ENCODE peak calls at places on chromosomes 4 and X, in eight cellular contexts. Q is tibial nerve, D is adrenal gland, A is body of pancreas, N is IMR-90, S is heart left ventricle, C is testis, M is uterus. E is an unnamed sample. For H3K36me3, the result is how much of the 10 kb centered on the place peaks cover.

GRCh38 chr4:123816970-123817688 is 420.5 kb downstream of the SPRY1 start:
- DNase-seq in A (no peak), Q (no peak), C (no peak), S (no peak), D (no peak), M (no peak), N (no peak), E (no peak)

GRCh38 chr4:3878678-3879077 is 112.5 kb downstream of the ADRA2C start:
- DNase-seq in A (no peak), C (no peak), N (no peak), Q (no peak), M (no peak), D (no peak), S (no peak), E (no peak)

GRCh38 chrX:151970661-151971060 is 3.8 kb downstream of the GABRE start:
- DNase-seq in M (peak), A (peak), S (peak), N (peak), Q (peak), C (no peak), D (peak), E (peak)

GRCh38 chrX:5965406-5965805 is 263.3 kb downstream of the NLGN4X start:
- DNase-seq in D (no peak), N (no peak), M (no peak), A (no peak), Q (no peak), C (no peak), S (no peak), E (no peak)

GRCh38 chr4:139154538-139154937 is 22.5 kb downstream of the ELF2 start:
- DNase-seq in S (no peak), C (no peak), N (no peak), A (no peak), D (no peak), M (no peak), Q (no peak), E (no peak)

GRCh38 chr4:4225915-4226605 is 669 bp downstream of the OTOP1 start:
- DNase-seq in D (no peak), C (no peak), N (peak), S (no peak), A (no peak), M (no peak), Q (no peak), E (no peak)

GRCh38 chr4:111649308-111649707 is 495.9 kb upstream of the FAM241A start:
- DNase-seq in C (no peak), M (no peak), A (no peak), D (no peak), S (no peak), N (no peak), Q (no peak), E (no peak)

GRCh38 chrX:71541546-71542022 is 8.7 kb downstream of the OGT start:
- DNase-seq in D (no peak), A (no peak), N (peak), S (no peak), M (no peak), C (no peak), Q (no peak), E (no peak)

GRCh38 chr4:6277935-6278800 is 8.5 kb downstream of the WFS1 start:
- DNase-seq in A (no peak), Q (no peak), C (no peak), D (no peak), M (no peak), N (peak), S (no peak), E (no peak)

GRCh38 chr4:85149656-85150055 is 183.2 kb upstream of the WDFY3 start:
- DNase-seq in Q (no peak), S (no peak), C (no peak), D (no peak), N (peak), A (no peak), M (no peak), E (no peak)

GRCh38 chrX:134244043-134244442 is 7.1 kb downstream of the CCDC160 start:
- DNase-seq in S (no peak), N (peak), D (no peak), Q (no peak), M (no peak), A (no peak), C (no peak), E (no peak)

GRCh38 chrX:115889121-115889890 is 281.2 kb upstream of the AGTR2 start:
- DNase-seq in A (no peak), D (no peak), N (no peak), C (no peak), M (no peak), Q (no peak), S (no peak), E (peak)

GRCh38 chr4:77715414-77716290 is 103.5 kb downstream of the CNOT6L start:
- DNase-seq in S (no peak), N (no peak), A (no peak), D (no peak), Q (no peak), M (no peak), C (no peak), E (no peak)

GRCh38 chr4:79174855-79175254 is 151.0 kb downstream of the NAA11 start:
- DNase-seq in D (no peak), Q (no peak), S (no peak), A (no peak), M (no peak), C (peak), N (no peak), E (no peak)

GRCh38 chr4:158540125-158540907 is 18.6 kb downstream of the RXFP1 start:
- DNase-seq in N (no peak), S (no peak), D (no peak), M (no peak), C (no peak), Q (no peak), A (no peak), E (no peak)

GRCh38 chr4:183746305-183747229 is 87.5 kb downstream of the TRAPPC11 start:
- DNase-seq in Q (peak), S (no peak), C (no peak), D (no peak), A (no peak), N (peak), M (no peak), E (no peak)

GRCh38 chr4:25667931-25668557 is 12.4 kb downstream of the SLC34A2 start:
- DNase-seq in C (no peak), Q (no peak), A (no peak), S (no peak), N (no peak), D (no peak), M (no peak), E (no peak)

GRCh38 chrX:46376246-46376885 is 168.9 kb downstream of the ZNF674 start:
- DNase-seq in Q (peak), N (peak), D (no peak), A (peak), M (no peak), S (no peak), C (peak), E (no peak)

GRCh38 chr4:180057891-180058643 is 2185.1 kb upstream of the TENM3 start:
- DNase-seq in D (peak), C (peak), N (no peak), Q (no peak), S (no peak), M (no peak), A (peak), E (no peak)

GRCh38 chrX:68697465-68698125 is 50.1 kb downstream of the STARD8 start:
- DNase-seq in S (no peak), D (no peak), Q (no peak), N (no peak), C (no peak), M (no peak), A (no peak), E (no peak)

GRCh38 chrX:23737413-23737812 is 5.7 kb downstream of the ACOT9 start:
- DNase-seq in A (no peak), C (no peak), N (peak), Q (no peak), M (no peak), S (no peak), D (no peak), E (no peak)

GRCh38 chr4:102620697-102621497 is 119.7 kb downstream of the NFKB1 start:
- DNase-seq in S (no peak), A (peak), C (peak), N (peak), Q (no peak), M (no peak), D (peak), E (no peak)

GRCh38 chr4:102560115-102560514 is 59.0 kb downstream of the NFKB1 start:
- DNase-seq in C (no peak), D (no peak), Q (no peak), S (no peak), A (no peak), N (no peak), M (no peak), E (no peak)

GRCh38 chrX:95055991-95056390 is 1382.0 kb downstream of the FAM133A start:
- DNase-seq in C (no peak), M (no peak), S (no peak), N (no peak), Q (no peak), D (no peak), A (no peak), E (no peak)

GRCh38 chr4:26619784-26620183 is 35.9 kb downstream of the TBC1D19 start:
- DNase-seq in M (no peak), Q (no peak), C (no peak), S (no peak), D (no peak), A (no peak), N (peak), E (no peak)

GRCh38 chr4:189786447-189786846 is 154.2 kb upstream of the FRG1 start:
- DNase-seq in N (no peak), C (no peak), A (no peak), S (no peak), D (no peak), Q (no peak), M (no peak), E (no peak)

GRCh38 chrX:2387614-2388239 is 113.0 kb downstream of the DHRSX start:
- DNase-seq in S (no peak), Q (no peak), M (no peak), D (no peak), A (peak), C (no peak), N (peak), E (no peak)

GRCh38 chr4:155428128-155428527 is 51.4 kb upstream of the MAP9 start:
- DNase-seq in D (no peak), C (no peak), N (no peak), A (no peak), Q (no peak), M (no peak), S (no peak), E (no peak)
- TF ChIP-seq POLR2A in D (no peak), C (no peak), N (no peak), A (no peak), Q (no peak), M (no peak), S (no peak), E (no peak)

DNA sequence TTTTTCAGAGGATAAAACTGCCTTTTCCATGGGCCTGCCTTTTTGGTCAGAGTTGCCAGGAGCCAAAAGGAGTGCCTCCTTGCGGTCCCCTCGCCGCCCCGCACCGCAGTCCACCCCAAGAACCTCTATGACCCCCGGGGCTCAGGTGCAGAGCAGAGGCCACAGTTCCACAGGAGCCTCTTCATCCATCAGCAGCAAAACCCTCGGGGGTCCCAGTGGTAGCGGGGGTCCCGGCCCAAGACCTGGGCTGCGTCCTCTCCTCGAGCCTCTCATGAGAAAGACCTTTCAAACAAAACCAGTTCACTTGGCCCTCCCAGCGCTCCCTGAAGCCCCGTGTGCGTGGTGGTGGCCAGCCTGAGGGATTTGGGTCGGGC is 16.8 kb downstream of the ZFYVE28 start:
- DNase-seq in Q (no peak), S (no peak), N (no peak), C (no peak), M (no peak), A (no peak), D (no peak), E (no peak)
- H3K27ac ChIP-seq in Q (no peak), S (no peak), N (no peak), C (no peak), M (no peak), A (no peak), D (peak), E (no peak)

GRCh38 chr4:182694551-182694950 is 222.6 kb downstream of the DCTD start:
- DNase-seq in C (no peak), Q (no peak), S (no peak), M (no peak), D (no peak), N (no peak), A (no peak), E (no peak)
- H3K36me3 ChIP-seq in C (under half), Q (under half), S (under half), M (under half), D (under half), N (under half), A (under half), E (under half)

DNA sequence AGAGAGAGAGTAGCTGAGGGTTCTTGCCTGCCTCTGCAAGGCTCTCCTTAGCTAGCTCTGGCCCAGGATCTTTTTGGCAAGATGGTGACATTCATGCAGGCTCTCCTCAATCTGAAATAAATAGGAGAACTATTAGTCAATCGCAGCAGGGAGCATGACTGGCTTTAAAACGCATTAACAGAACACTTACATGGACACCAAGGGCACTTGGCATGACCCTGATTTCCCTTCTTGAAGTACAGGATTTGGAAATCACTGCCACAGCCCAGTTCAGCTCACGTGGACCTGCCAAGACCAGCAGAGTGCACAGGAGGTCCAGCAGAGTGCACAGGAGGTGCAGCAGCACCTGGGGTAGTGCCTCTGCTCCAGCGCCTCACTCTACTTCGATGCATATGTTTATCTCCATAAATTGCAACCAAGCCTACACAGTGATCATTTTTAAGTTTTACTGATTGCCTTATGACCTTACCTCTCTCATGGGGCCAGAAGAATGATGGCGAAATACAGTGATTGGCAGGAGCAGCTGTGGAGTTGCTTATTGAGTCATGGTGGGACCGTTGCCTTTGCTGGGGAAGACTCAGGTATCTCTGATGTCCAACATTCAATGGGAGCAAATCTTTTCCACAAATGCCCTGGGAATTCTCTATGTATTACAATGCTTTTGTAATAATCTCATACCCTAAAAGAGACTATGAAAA is 122.4 kb downstream of the SYNPO2 start:
- DNase-seq in S (peak), A (no peak), C (no peak), D (no peak), M (no peak), Q (no peak), N (no peak), E (peak)
- TF ChIP-seq POLR2A in S (no peak), A (no peak), C (no peak), D (no peak), M (no peak), Q (no peak), N (no peak), E (no peak)

GRCh38 chr4:1746919-1747602 is 25.7 kb downstream of the TACC3 start:
- DNase-seq in C (peak), S (no peak), M (no peak), N (no peak), Q (no peak), A (peak), D (no peak), E (no peak)
- H3K27ac ChIP-seq in C (no peak), S (no peak), M (no peak), N (no peak), Q (no peak), A (no peak), D (no peak), E (no peak)

GRCh38 chrX:18401848-18402213 is 23.6 kb upstream of the CDKL5 start:
- DNase-seq in Q (no peak), C (no peak), M (no peak), D (no peak), S (no peak), A (no peak), N (no peak), E (no peak)
- H3K36me3 ChIP-seq in Q (under half), C (under half), M (under half), D (under half), S (under half), A (under half), N (under half), E (under half)

DNA sequence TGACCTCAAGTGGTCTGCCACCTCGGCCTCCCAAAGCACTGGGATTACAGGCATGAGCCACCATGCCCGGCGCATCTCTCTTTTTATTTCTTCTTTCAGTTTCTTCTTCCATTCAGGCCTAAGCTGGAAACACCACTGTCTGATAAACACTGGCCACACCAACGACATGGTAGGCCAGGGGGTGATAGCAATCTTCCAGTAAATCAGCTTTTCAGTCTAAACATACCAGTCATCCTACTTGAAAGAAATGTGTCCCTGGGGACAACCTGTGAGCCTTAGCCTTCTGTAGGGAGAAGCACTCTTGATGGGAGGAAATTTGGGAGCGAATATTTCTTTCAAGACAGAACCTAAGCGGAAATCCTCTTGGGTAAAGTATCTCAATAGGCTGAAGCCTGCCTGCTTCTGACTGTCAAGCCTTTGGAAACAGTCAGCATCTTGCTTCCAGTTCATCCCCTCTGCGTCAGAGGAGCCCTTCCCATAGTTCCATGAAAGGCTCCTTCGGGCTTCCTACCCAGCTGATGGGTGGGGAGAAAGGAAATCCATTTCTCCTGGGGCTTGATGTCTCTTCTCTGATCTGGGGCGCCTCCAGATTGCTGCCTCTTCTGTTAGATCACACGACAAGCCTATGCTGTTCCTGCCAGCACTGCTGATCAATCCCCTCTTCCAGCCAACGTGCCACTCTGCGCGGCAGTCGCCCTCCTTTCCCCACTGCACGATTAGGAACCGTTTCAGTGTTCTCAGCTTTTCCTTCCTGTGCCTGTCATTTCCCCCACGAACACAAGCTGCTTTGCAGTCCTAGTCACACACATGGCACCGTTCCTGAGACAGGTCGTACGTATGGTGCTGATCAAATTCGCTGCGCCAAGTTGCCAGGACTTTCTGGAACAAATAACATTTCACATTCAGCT is 49.5 kb upstream of the CBR4 start:
- DNase-seq in Q (peak), S (peak), N (no peak), C (no peak), D (no peak), A (no peak), M (peak), E (no peak)
- TF ChIP-seq POLR2A in Q (no peak), S (no peak), N (no peak), C (no peak), D (no peak), A (no peak), M (no peak), E (no peak)

GRCh38 chrX:145886469-145886868 is 68.8 kb downstream of the SLITRK2 start:
- DNase-seq in D (no peak), M (no peak), C (no peak), N (no peak), A (no peak), S (no peak), Q (no peak), E (no peak)
- H3K27ac ChIP-seq in D (no peak), M (no peak), C (no peak), N (no peak), A (no peak), S (no peak), Q (no peak), E (no peak)

E was measured in sigmoid colon.